ENCODE peak calls at places on chromosomes 12 and 14, in ten cellular contexts. One of them, this sample, is unnamed.

GRCh38 chr12:46523863-46524770 is 151.5 kb upstream of the SLC38A2 start:
- DNase-seq in AG09309: peak
- DNase-seq in NCI-H2107: no peak
- DNase-seq in stimulated activated CD4-positive, alpha-beta T cell treated with anti-CD3 and anti-CD28 coated beads, Interleukin-15, amount 100 ng/mL, for 1 hour: no peak
- DNase-seq in Right ventricle myocardium superior: no peak
- DNase-seq in upper lobe of right lung: no peak
- DNase-seq in OCI-M1: no peak
- DNase-seq in activated T-cell treated with anti-CD3 and anti-CD28 coated beads, Interleukin-2, amount 50 U/mL, for 1 hour: peak
- DNase-seq in heart right ventricle: no peak
- DNase-seq in astrocyte of the cerebellum: peak
- DNase-seq in this sample: peak

GRCh38 chr12:81206425-81206824 is 128.5 kb downstream of the ACSS3 start:
- DNase-seq in AG09309: no peak
- DNase-seq in NCI-H2107: no peak
- DNase-seq in stimulated activated CD4-positive, alpha-beta T cell treated with anti-CD3 and anti-CD28 coated beads, Interleukin-15, amount 100 ng/mL, for 1 hour: no peak
- DNase-seq in Right ventricle myocardium superior: no peak
- DNase-seq in upper lobe of right lung: no peak
- DNase-seq in OCI-M1: no peak
- DNase-seq in activated T-cell treated with anti-CD3 and anti-CD28 coated beads, Interleukin-2, amount 50 U/mL, for 1 hour: no peak
- DNase-seq in heart right ventricle: no peak
- DNase-seq in astrocyte of the cerebellum: no peak
- DNase-seq in this sample: no peak

GRCh38 chr14:98229676-98230366 is 1042.2 kb downstream of the BCL11B start:
- DNase-seq in AG09309: no peak
- DNase-seq in NCI-H2107: no peak
- DNase-seq in stimulated activated CD4-positive, alpha-beta T cell treated with anti-CD3 and anti-CD28 coated beads, Interleukin-15, amount 100 ng/mL, for 1 hour: no peak
- DNase-seq in Right ventricle myocardium superior: no peak
- DNase-seq in upper lobe of right lung: no peak
- DNase-seq in OCI-M1: no peak
- DNase-seq in activated T-cell treated with anti-CD3 and anti-CD28 coated beads, Interleukin-2, amount 50 U/mL, for 1 hour: no peak
- DNase-seq in heart right ventricle: no peak
- DNase-seq in astrocyte of the cerebellum: no peak
- DNase-seq in this sample: no peak

GRCh38 chr12:68460236-68460635 is 128.1 kb upstream of the MDM1 start:
- DNase-seq in AG09309: no peak
- DNase-seq in NCI-H2107: no peak
- DNase-seq in stimulated activated CD4-positive, alpha-beta T cell treated with anti-CD3 and anti-CD28 coated beads, Interleukin-15, amount 100 ng/mL, for 1 hour: no peak
- DNase-seq in Right ventricle myocardium superior: no peak
- DNase-seq in upper lobe of right lung: no peak
- DNase-seq in OCI-M1: no peak
- DNase-seq in activated T-cell treated with anti-CD3 and anti-CD28 coated beads, Interleukin-2, amount 50 U/mL, for 1 hour: no peak
- DNase-seq in heart right ventricle: no peak
- DNase-seq in astrocyte of the cerebellum: no peak
- DNase-seq in this sample: no peak

GRCh38 chr12:32390572-32391219 is 8.7 kb upstream of the FGD4 start:
- DNase-seq in AG09309: no peak
- DNase-seq in NCI-H2107: no peak
- DNase-seq in stimulated activated CD4-positive, alpha-beta T cell treated with anti-CD3 and anti-CD28 coated beads, Interleukin-15, amount 100 ng/mL, for 1 hour: no peak
- DNase-seq in Right ventricle myocardium superior: peak
- DNase-seq in upper lobe of right lung: peak
- DNase-seq in OCI-M1: no peak
- DNase-seq in activated T-cell treated with anti-CD3 and anti-CD28 coated beads, Interleukin-2, amount 50 U/mL, for 1 hour: no peak
- DNase-seq in heart right ventricle: peak
- DNase-seq in astrocyte of the cerebellum: no peak
- DNase-seq in this sample: peak

GRCh38 chr12:9632766-9633165 is 25.1 kb upstream of the KLRB1 start:
- DNase-seq in AG09309: no peak
- DNase-seq in NCI-H2107: no peak
- DNase-seq in stimulated activated CD4-positive, alpha-beta T cell treated with anti-CD3 and anti-CD28 coated beads, Interleukin-15, amount 100 ng/mL, for 1 hour: no peak
- DNase-seq in Right ventricle myocardium superior: no peak
- DNase-seq in upper lobe of right lung: no peak
- DNase-seq in OCI-M1: no peak
- DNase-seq in activated T-cell treated with anti-CD3 and anti-CD28 coated beads, Interleukin-2, amount 50 U/mL, for 1 hour: no peak
- DNase-seq in heart right ventricle: no peak
- DNase-seq in astrocyte of the cerebellum: no peak
- DNase-seq in this sample: no peak

GRCh38 chr14:67166450-67166853 is 22.8 kb upstream of the GARIN2 start:
- DNase-seq in AG09309: no peak
- DNase-seq in NCI-H2107: no peak
- DNase-seq in stimulated activated CD4-positive, alpha-beta T cell treated with anti-CD3 and anti-CD28 coated beads, Interleukin-15, amount 100 ng/mL, for 1 hour: no peak
- DNase-seq in Right ventricle myocardium superior: no peak
- DNase-seq in upper lobe of right lung: no peak
- DNase-seq in OCI-M1: peak
- DNase-seq in activated T-cell treated with anti-CD3 and anti-CD28 coated beads, Interleukin-2, amount 50 U/mL, for 1 hour: no peak
- DNase-seq in heart right ventricle: peak
- DNase-seq in astrocyte of the cerebellum: peak
- DNase-seq in this sample: no peak

GRCh38 chr12:124363376-124363965 is 68.6 kb downstream of the RFLNA start:
- DNase-seq in AG09309: no peak
- DNase-seq in NCI-H2107: no peak
- DNase-seq in stimulated activated CD4-positive, alpha-beta T cell treated with anti-CD3 and anti-CD28 coated beads, Interleukin-15, amount 100 ng/mL, for 1 hour: no peak
- DNase-seq in Right ventricle myocardium superior: no peak
- DNase-seq in upper lobe of right lung: no peak
- DNase-seq in OCI-M1: no peak
- DNase-seq in activated T-cell treated with anti-CD3 and anti-CD28 coated beads, Interleukin-2, amount 50 U/mL, for 1 hour: no peak
- DNase-seq in heart right ventricle: no peak
- DNase-seq in astrocyte of the cerebellum: no peak
- DNase-seq in this sample: no peak

GRCh38 chr12:126974779-126975178 is 1292.2 kb upstream of the TMEM132C start:
- DNase-seq in AG09309: no peak
- DNase-seq in NCI-H2107: no peak
- DNase-seq in stimulated activated CD4-positive, alpha-beta T cell treated with anti-CD3 and anti-CD28 coated beads, Interleukin-15, amount 100 ng/mL, for 1 hour: no peak
- DNase-seq in Right ventricle myocardium superior: no peak
- DNase-seq in upper lobe of right lung: no peak
- DNase-seq in OCI-M1: peak
- DNase-seq in activated T-cell treated with anti-CD3 and anti-CD28 coated beads, Interleukin-2, amount 50 U/mL, for 1 hour: no peak
- DNase-seq in heart right ventricle: no peak
- DNase-seq in astrocyte of the cerebellum: no peak
- DNase-seq in this sample: no peak

GRCh38 chr12:104485651-104486341 is 29.0 kb downstream of the CHST11 start:
- DNase-seq in AG09309: no peak
- DNase-seq in NCI-H2107: no peak
- DNase-seq in stimulated activated CD4-positive, alpha-beta T cell treated with anti-CD3 and anti-CD28 coated beads, Interleukin-15, amount 100 ng/mL, for 1 hour: no peak
- DNase-seq in Right ventricle myocardium superior: no peak
- DNase-seq in upper lobe of right lung: no peak
- DNase-seq in OCI-M1: peak
- DNase-seq in activated T-cell treated with anti-CD3 and anti-CD28 coated beads, Interleukin-2, amount 50 U/mL, for 1 hour: peak
- DNase-seq in heart right ventricle: no peak
- DNase-seq in astrocyte of the cerebellum: no peak
- DNase-seq in this sample: no peak

GRCh38 chr12:106903241-106903950 is 52.3 kb upstream of the TMEM263 start:
- DNase-seq in AG09309: no peak
- DNase-seq in NCI-H2107: peak
- DNase-seq in stimulated activated CD4-positive, alpha-beta T cell treated with anti-CD3 and anti-CD28 coated beads, Interleukin-15, amount 100 ng/mL, for 1 hour: peak
- DNase-seq in Right ventricle myocardium superior: peak
- DNase-seq in upper lobe of right lung: peak
- DNase-seq in OCI-M1: no peak
- DNase-seq in activated T-cell treated with anti-CD3 and anti-CD28 coated beads, Interleukin-2, amount 50 U/mL, for 1 hour: peak
- DNase-seq in heart right ventricle: peak
- DNase-seq in astrocyte of the cerebellum: peak
- DNase-seq in this sample: peak

GRCh38 chr12:71684081-71684480 is 1.8 kb upstream of the TMEM19 start:
- DNase-seq in AG09309: no peak
- DNase-seq in NCI-H2107: no peak
- DNase-seq in stimulated activated CD4-positive, alpha-beta T cell treated with anti-CD3 and anti-CD28 coated beads, Interleukin-15, amount 100 ng/mL, for 1 hour: no peak
- DNase-seq in Right ventricle myocardium superior: no peak
- DNase-seq in upper lobe of right lung: no peak
- DNase-seq in OCI-M1: peak
- DNase-seq in activated T-cell treated with anti-CD3 and anti-CD28 coated beads, Interleukin-2, amount 50 U/mL, for 1 hour: no peak
- DNase-seq in heart right ventricle: no peak
- DNase-seq in astrocyte of the cerebellum: no peak
- DNase-seq in this sample: no peak

GRCh38 chr14:72906316-72906715 is 12.4 kb upstream of the DPF3 start:
- DNase-seq in AG09309: peak
- DNase-seq in NCI-H2107: no peak
- DNase-seq in stimulated activated CD4-positive, alpha-beta T cell treated with anti-CD3 and anti-CD28 coated beads, Interleukin-15, amount 100 ng/mL, for 1 hour: no peak
- DNase-seq in Right ventricle myocardium superior: no peak
- DNase-seq in upper lobe of right lung: no peak
- DNase-seq in OCI-M1: no peak
- DNase-seq in activated T-cell treated with anti-CD3 and anti-CD28 coated beads, Interleukin-2, amount 50 U/mL, for 1 hour: no peak
- DNase-seq in heart right ventricle: no peak
- DNase-seq in astrocyte of the cerebellum: peak
- DNase-seq in this sample: no peak

GRCh38 chr12:59742831-59743230 is 147.0 kb downstream of the SLC16A7 start:
- DNase-seq in AG09309: peak
- DNase-seq in NCI-H2107: no peak
- DNase-seq in stimulated activated CD4-positive, alpha-beta T cell treated with anti-CD3 and anti-CD28 coated beads, Interleukin-15, amount 100 ng/mL, for 1 hour: no peak
- DNase-seq in Right ventricle myocardium superior: no peak
- DNase-seq in upper lobe of right lung: no peak
- DNase-seq in OCI-M1: no peak
- DNase-seq in activated T-cell treated with anti-CD3 and anti-CD28 coated beads, Interleukin-2, amount 50 U/mL, for 1 hour: no peak
- DNase-seq in heart right ventricle: no peak
- DNase-seq in astrocyte of the cerebellum: peak
- DNase-seq in this sample: no peak

GRCh38 chr12:121005346-121005815 is 10.9 kb downstream of the C12orf43 start:
- DNase-seq in AG09309: no peak
- DNase-seq in NCI-H2107: no peak
- DNase-seq in stimulated activated CD4-positive, alpha-beta T cell treated with anti-CD3 and anti-CD28 coated beads, Interleukin-15, amount 100 ng/mL, for 1 hour: no peak
- DNase-seq in Right ventricle myocardium superior: no peak
- DNase-seq in upper lobe of right lung: no peak
- DNase-seq in OCI-M1: peak
- DNase-seq in activated T-cell treated with anti-CD3 and anti-CD28 coated beads, Interleukin-2, amount 50 U/mL, for 1 hour: peak
- DNase-seq in heart right ventricle: no peak
- DNase-seq in astrocyte of the cerebellum: no peak
- DNase-seq in this sample: no peak

GRCh38 chr12:95261109-95261508 is 43.5 kb downstream of the VEZT start:
- DNase-seq in AG09309: no peak
- DNase-seq in NCI-H2107: no peak
- DNase-seq in stimulated activated CD4-positive, alpha-beta T cell treated with anti-CD3 and anti-CD28 coated beads, Interleukin-15, amount 100 ng/mL, for 1 hour: no peak
- DNase-seq in Right ventricle myocardium superior: no peak
- DNase-seq in upper lobe of right lung: no peak
- DNase-seq in OCI-M1: no peak
- DNase-seq in activated T-cell treated with anti-CD3 and anti-CD28 coated beads, Interleukin-2, amount 50 U/mL, for 1 hour: no peak
- DNase-seq in heart right ventricle: no peak
- DNase-seq in astrocyte of the cerebellum: no peak
- DNase-seq in this sample: no peak

GRCh38 chr12:109590566-109590965 is 17.0 kb downstream of the MVK start:
- DNase-seq in AG09309: no peak
- DNase-seq in NCI-H2107: no peak
- DNase-seq in stimulated activated CD4-positive, alpha-beta T cell treated with anti-CD3 and anti-CD28 coated beads, Interleukin-15, amount 100 ng/mL, for 1 hour: no peak
- DNase-seq in Right ventricle myocardium superior: no peak
- DNase-seq in upper lobe of right lung: no peak
- DNase-seq in OCI-M1: no peak
- DNase-seq in activated T-cell treated with anti-CD3 and anti-CD28 coated beads, Interleukin-2, amount 50 U/mL, for 1 hour: no peak
- DNase-seq in heart right ventricle: no peak
- DNase-seq in astrocyte of the cerebellum: no peak
- DNase-seq in this sample: no peak

GRCh38 chr12:131060011-131060703 is 106.5 kb downstream of the ADGRD1 start:
- DNase-seq in AG09309: no peak
- DNase-seq in NCI-H2107: no peak
- DNase-seq in stimulated activated CD4-positive, alpha-beta T cell treated with anti-CD3 and anti-CD28 coated beads, Interleukin-15, amount 100 ng/mL, for 1 hour: no peak
- DNase-seq in Right ventricle myocardium superior: no peak
- DNase-seq in upper lobe of right lung: peak
- DNase-seq in OCI-M1: no peak
- DNase-seq in activated T-cell treated with anti-CD3 and anti-CD28 coated beads, Interleukin-2, amount 50 U/mL, for 1 hour: no peak
- DNase-seq in heart right ventricle: no peak
- DNase-seq in astrocyte of the cerebellum: no peak
- DNase-seq in this sample: no peak

GRCh38 chr12:95980437-95980836 is 15.7 kb downstream of the HAL start:
- DNase-seq in AG09309: no peak
- DNase-seq in NCI-H2107: no peak
- DNase-seq in stimulated activated CD4-positive, alpha-beta T cell treated with anti-CD3 and anti-CD28 coated beads, Interleukin-15, amount 100 ng/mL, for 1 hour: no peak
- DNase-seq in Right ventricle myocardium superior: no peak
- DNase-seq in upper lobe of right lung: no peak
- DNase-seq in OCI-M1: no peak
- DNase-seq in activated T-cell treated with anti-CD3 and anti-CD28 coated beads, Interleukin-2, amount 50 U/mL, for 1 hour: no peak
- DNase-seq in heart right ventricle: no peak
- DNase-seq in astrocyte of the cerebellum: no peak
- DNase-seq in this sample: no peak

GRCh38 chr12:28130625-28131598 is 59.3 kb upstream of the CCDC91 start:
- DNase-seq in AG09309: peak
- DNase-seq in NCI-H2107: no peak
- DNase-seq in stimulated activated CD4-positive, alpha-beta T cell treated with anti-CD3 and anti-CD28 coated beads, Interleukin-15, amount 100 ng/mL, for 1 hour: no peak
- DNase-seq in Right ventricle myocardium superior: no peak
- DNase-seq in upper lobe of right lung: no peak
- DNase-seq in OCI-M1: peak
- DNase-seq in activated T-cell treated with anti-CD3 and anti-CD28 coated beads, Interleukin-2, amount 50 U/mL, for 1 hour: no peak
- DNase-seq in heart right ventricle: peak
- DNase-seq in astrocyte of the cerebellum: peak
- DNase-seq in this sample: peak

GRCh38 chr12:122147514-122148290 is 26.3 kb downstream of the IL31 start:
- DNase-seq in AG09309: no peak
- DNase-seq in NCI-H2107: no peak
- DNase-seq in stimulated activated CD4-positive, alpha-beta T cell treated with anti-CD3 and anti-CD28 coated beads, Interleukin-15, amount 100 ng/mL, for 1 hour: no peak
- DNase-seq in Right ventricle myocardium superior: no peak
- DNase-seq in upper lobe of right lung: no peak
- DNase-seq in OCI-M1: no peak
- DNase-seq in activated T-cell treated with anti-CD3 and anti-CD28 coated beads, Interleukin-2, amount 50 U/mL, for 1 hour: no peak
- DNase-seq in heart right ventricle: no peak
- DNase-seq in astrocyte of the cerebellum: no peak
- DNase-seq in this sample: no peak

This sample was measured in heart left ventricle.